ENCODE peak calls at places on chromosomes 11 and 22, in six cellular contexts. One of them, this sample, is unnamed.

GRCh38 chr22:17112491-17113042 is 8.6 kb downstream of the TMEM121B start:
- DNase-seq in nucleus accumbens: no peak
- DNase-seq in smooth muscle cell of the brain vasculature: no peak
- DNase-seq in stimulated activated CD4-positive, alpha-beta T cell treated with anti-CD3 and anti-CD28 coated beads, TNF-alpha, amount 100 ng/mL, for 1 hour: no peak
- DNase-seq in activated T-helper 1 cell treated with Interleukin-2 at 50 U/mL for 16 hours: no peak
- DNase-seq in LoVo: no peak
- DNase-seq in this sample: no peak

GRCh38 chr22:43707650-43708049 is 104.5 kb downstream of the EFCAB6 start:
- DNase-seq in nucleus accumbens: no peak
- DNase-seq in smooth muscle cell of the brain vasculature: no peak
- DNase-seq in stimulated activated CD4-positive, alpha-beta T cell treated with anti-CD3 and anti-CD28 coated beads, TNF-alpha, amount 100 ng/mL, for 1 hour: no peak
- DNase-seq in activated T-helper 1 cell treated with Interleukin-2 at 50 U/mL for 16 hours: no peak
- DNase-seq in LoVo: no peak
- DNase-seq in this sample: no peak

GRCh38 chr11:65293909-65294381 is 20.7 kb upstream of the CDC42EP2 start:
- DNase-seq in nucleus accumbens: peak
- DNase-seq in smooth muscle cell of the brain vasculature: no peak
- DNase-seq in stimulated activated CD4-positive, alpha-beta T cell treated with anti-CD3 and anti-CD28 coated beads, TNF-alpha, amount 100 ng/mL, for 1 hour: no peak
- DNase-seq in activated T-helper 1 cell treated with Interleukin-2 at 50 U/mL for 16 hours: no peak
- DNase-seq in LoVo: no peak
- DNase-seq in this sample: no peak

GRCh38 chr11:111557425-111558111 is 17.0 kb downstream of the LAYN start:
- DNase-seq in nucleus accumbens: no peak
- DNase-seq in smooth muscle cell of the brain vasculature: no peak
- DNase-seq in stimulated activated CD4-positive, alpha-beta T cell treated with anti-CD3 and anti-CD28 coated beads, TNF-alpha, amount 100 ng/mL, for 1 hour: no peak
- DNase-seq in activated T-helper 1 cell treated with Interleukin-2 at 50 U/mL for 16 hours: no peak
- DNase-seq in LoVo: no peak
- DNase-seq in this sample: no peak

GRCh38 chr22:21791635-21792625 is 56.3 kb upstream of the YPEL1 start:
- DNase-seq in nucleus accumbens: no peak
- DNase-seq in smooth muscle cell of the brain vasculature: no peak
- DNase-seq in stimulated activated CD4-positive, alpha-beta T cell treated with anti-CD3 and anti-CD28 coated beads, TNF-alpha, amount 100 ng/mL, for 1 hour: peak
- DNase-seq in activated T-helper 1 cell treated with Interleukin-2 at 50 U/mL for 16 hours: no peak
- DNase-seq in LoVo: no peak
- DNase-seq in this sample: peak

GRCh38 chr11:65798882-65799281 is 12.0 kb downstream of the OVOL1 start:
- DNase-seq in nucleus accumbens: no peak
- DNase-seq in smooth muscle cell of the brain vasculature: no peak
- DNase-seq in stimulated activated CD4-positive, alpha-beta T cell treated with anti-CD3 and anti-CD28 coated beads, TNF-alpha, amount 100 ng/mL, for 1 hour: no peak
- DNase-seq in activated T-helper 1 cell treated with Interleukin-2 at 50 U/mL for 16 hours: no peak
- DNase-seq in LoVo: no peak
- DNase-seq in this sample: no peak

GRCh38 chr11:117941163-117941707 is 12.0 kb upstream of the TMPRSS13 start:
- DNase-seq in nucleus accumbens: no peak
- DNase-seq in smooth muscle cell of the brain vasculature: no peak
- DNase-seq in stimulated activated CD4-positive, alpha-beta T cell treated with anti-CD3 and anti-CD28 coated beads, TNF-alpha, amount 100 ng/mL, for 1 hour: no peak
- DNase-seq in activated T-helper 1 cell treated with Interleukin-2 at 50 U/mL for 16 hours: no peak
- DNase-seq in LoVo: peak
- DNase-seq in this sample: no peak

GRCh38 chr22:30005213-30005857 is 74.9 kb upstream of the HORMAD2 start:
- DNase-seq in nucleus accumbens: peak
- DNase-seq in smooth muscle cell of the brain vasculature: peak
- DNase-seq in stimulated activated CD4-positive, alpha-beta T cell treated with anti-CD3 and anti-CD28 coated beads, TNF-alpha, amount 100 ng/mL, for 1 hour: peak
- DNase-seq in activated T-helper 1 cell treated with Interleukin-2 at 50 U/mL for 16 hours: peak
- DNase-seq in LoVo: peak
- DNase-seq in this sample: peak

GRCh38 chr11:134071306-134071705 is 2.4 kb downstream of the JAM3 start:
- DNase-seq in nucleus accumbens: no peak
- DNase-seq in smooth muscle cell of the brain vasculature: no peak
- DNase-seq in stimulated activated CD4-positive, alpha-beta T cell treated with anti-CD3 and anti-CD28 coated beads, TNF-alpha, amount 100 ng/mL, for 1 hour: no peak
- DNase-seq in activated T-helper 1 cell treated with Interleukin-2 at 50 U/mL for 16 hours: no peak
- DNase-seq in LoVo: no peak
- DNase-seq in this sample: no peak

This sample was measured in stimulated activated CD8-positive, alpha-beta memory T cell treated with anti-CD3 and anti-CD28 coated beads, Interleukin-7, amount 100 ng/mL, for 4 hours.